ENCODE peak calls at places on chromosomes 4 and X, in four cellular contexts. I is WERI-Rb-1, X is PC-3, N is lower lobe of right lung. T is an unnamed sample.

GRCh38 chr4:106329027-106329618 is 12.8 kb downstream of the AIMP1 start:
- DNase-seq in N (no peak), I (no peak), X (peak), T (no peak)

GRCh38 chr4:92253986-92254671 is 49.6 kb upstream of the GRID2 start:
- DNase-seq in X (no peak), I (no peak), N (no peak), T (no peak)

GRCh38 chrX:130110379-130111219 is at the start of gene ELF4:
- DNase-seq in X (peak), N (peak), I (peak), T (no peak)

GRCh38 chr4:6641971-6642320 is 1.5 kb downstream of the MRFAP1 start:
- DNase-seq in N (no peak), I (no peak), X (no peak), T (no peak)

GRCh38 chrX:63250253-63250868 is 100.8 kb downstream of the SPIN4 start:
- DNase-seq in N (no peak), I (peak), X (peak), T (no peak)

GRCh38 chr4:26235500-26235899 is 85.3 kb upstream of the RBPJ start:
- DNase-seq in N (peak), X (peak), I (peak), T (peak)

GRCh38 chr4:7300711-7301095 is 108.4 kb downstream of the SORCS2 start:
- DNase-seq in N (no peak), I (no peak), X (no peak), T (no peak)

GRCh38 chr4:173243321-173243720 is 74.7 kb downstream of the GALNT7 start:
- DNase-seq in I (no peak), X (peak), N (no peak), T (no peak)

GRCh38 chr4:121057466-121057911 is 14.8 kb downstream of the NDNF start:
- DNase-seq in N (no peak), I (peak), X (no peak), T (no peak)

GRCh38 chrX:130975947-130976346 is 72.9 kb upstream of the ENOX2 start:
- DNase-seq in X (peak), N (no peak), I (peak), T (no peak)

GRCh38 chr4:71944956-71945355 is 86.8 kb upstream of the NPFFR2 start:
- DNase-seq in N (no peak), X (peak), I (no peak), T (no peak)

DNA sequence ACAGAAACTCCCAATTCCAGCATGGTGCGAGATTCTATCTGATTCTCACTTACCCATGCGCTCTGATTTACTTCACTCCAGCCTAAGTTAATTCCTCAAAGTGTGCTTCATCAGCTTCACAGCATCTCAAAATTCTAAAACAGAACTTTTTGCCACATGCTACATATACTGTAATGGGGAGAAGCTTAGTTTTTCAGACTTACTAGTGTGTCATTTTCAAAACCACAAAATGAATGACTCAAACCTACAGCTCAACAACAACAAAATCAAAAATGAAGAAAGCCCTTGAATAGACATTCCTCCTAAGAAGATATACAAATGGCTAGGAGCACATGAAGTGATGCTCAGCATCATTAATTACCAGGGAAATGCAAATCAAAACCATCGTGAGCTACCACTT is 14.9 kb downstream of the IRF2 start:
- DNase-seq in I (no peak), X (peak), N (no peak), T (no peak)
- H3K27ac ChIP-seq in I (no peak), X (no peak), N (no peak), T (no peak)

GRCh38 chrX:20218809-20219505 is 47.8 kb downstream of the RPS6KA3 start:
- DNase-seq in I (no peak), X (no peak), N (no peak), T (no peak)
- H3K4me3 ChIP-seq in I (no peak), X (no peak), N (peak), T (peak)

DNA sequence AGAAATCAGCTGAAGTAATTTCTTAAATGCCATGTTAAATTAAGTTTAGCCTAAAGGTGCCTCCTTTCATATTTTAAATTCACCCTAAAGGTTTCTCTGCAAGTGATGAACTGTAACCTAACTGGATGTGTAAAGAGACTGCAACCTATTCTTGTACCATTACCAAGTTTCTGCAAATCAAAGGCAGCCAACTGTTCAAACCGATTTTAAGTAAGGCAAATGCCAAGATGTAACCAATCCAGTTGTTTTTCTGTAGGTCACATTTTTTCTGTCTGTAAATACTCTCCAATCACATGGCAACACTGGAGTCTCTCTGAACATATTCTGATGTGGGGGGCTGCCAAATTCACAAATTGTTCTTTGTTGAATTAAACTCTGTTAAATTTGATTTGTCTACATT is 42.4 kb upstream of the FGF2 start:
- DNase-seq in X (peak), I (no peak), N (no peak), T (no peak)
- H3K27ac ChIP-seq in X (peak), I (no peak), N (no peak), T (no peak)

DNA sequence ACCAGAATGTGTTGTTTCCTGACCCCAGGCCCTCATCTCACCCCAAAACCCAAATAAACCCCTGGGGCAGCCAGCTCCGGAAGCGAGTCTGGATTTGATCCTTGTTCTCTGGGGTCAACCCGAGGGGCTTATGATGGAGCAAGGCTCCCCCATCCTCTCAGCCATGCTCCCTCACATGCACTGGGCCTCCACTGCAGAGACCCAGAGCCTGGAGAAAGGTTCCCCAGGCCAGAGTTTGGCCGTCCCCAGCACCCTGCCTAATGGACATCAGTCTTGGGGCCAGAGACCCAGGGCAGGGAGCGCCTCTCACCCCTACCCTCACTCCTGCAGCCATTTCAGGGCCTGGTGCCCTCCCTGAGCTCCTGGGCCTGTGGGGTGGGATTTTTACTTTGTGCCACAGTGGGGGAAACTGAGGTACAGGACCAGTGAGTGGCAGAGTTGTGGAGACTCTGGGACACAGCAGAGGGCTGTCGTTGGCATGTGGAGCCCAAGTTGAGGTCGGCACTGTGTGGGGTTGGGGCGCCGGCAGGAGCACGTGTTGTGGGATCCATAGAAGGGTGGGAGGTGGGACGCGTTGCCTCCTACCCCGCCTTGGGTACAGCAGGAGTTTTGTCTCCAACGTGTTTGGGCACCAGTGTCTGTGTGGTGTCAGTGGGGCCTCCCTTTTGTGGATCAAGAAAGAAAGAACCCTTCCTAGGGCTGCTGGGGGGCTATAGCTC is 3.6 kb downstream of the FGFR3 start:
- DNase-seq in X (no peak), N (no peak), I (no peak), T (no peak)
- H3K4me3 ChIP-seq in X (no peak), N (no peak), I (no peak), T (no peak)

GRCh38 chr4:2909583-2909982 is 53.6 kb downstream of the NOP14 start:
- DNase-seq in I (no peak), X (no peak), N (no peak), T (no peak)
- H3K27ac ChIP-seq in I (no peak), X (no peak), N (no peak), T (no peak)